ENCODE peak calls at places on chromosomes 3 and 15, in four cellular contexts. One of them, this sample, is unnamed.

GRCh38 chr15:65416845-65417416 is 5.8 kb downstream of the IGDCC4 start:
- DNase-seq in lower lobe of right lung: no peak
- DNase-seq in adrenal gland: no peak
- DNase-seq in aorta: peak
- DNase-seq in this sample: peak

GRCh38 chr3:48949376-48949717 is 30.7 kb downstream of the ARIH2 start:
- DNase-seq in lower lobe of right lung: no peak
- DNase-seq in adrenal gland: no peak
- DNase-seq in aorta: no peak
- DNase-seq in this sample: no peak

GRCh38 chr15:81184188-81184587 is 12.5 kb upstream of the IL16 start:
- DNase-seq in lower lobe of right lung: peak
- DNase-seq in adrenal gland: no peak
- DNase-seq in aorta: no peak
- DNase-seq in this sample: no peak

GRCh38 chr15:99305761-99306505 is 54.7 kb downstream of the LRRC28 start:
- DNase-seq in lower lobe of right lung: peak
- DNase-seq in adrenal gland: no peak
- DNase-seq in aorta: peak
- DNase-seq in this sample: peak

GRCh38 chr3:140441006-140441405 is 236.9 kb upstream of the TRIM42 start:
- DNase-seq in lower lobe of right lung: no peak
- DNase-seq in adrenal gland: no peak
- DNase-seq in aorta: peak
- DNase-seq in this sample: no peak

GRCh38 chr3:632571-633170 is 436.1 kb downstream of the CHL1 start:
- DNase-seq in lower lobe of right lung: no peak
- DNase-seq in adrenal gland: peak
- DNase-seq in aorta: peak
- DNase-seq in this sample: peak

GRCh38 chr15:40087991-40088928 is 20.4 kb downstream of the BMF start:
- DNase-seq in lower lobe of right lung: no peak
- DNase-seq in adrenal gland: peak
- DNase-seq in aorta: peak
- DNase-seq in this sample: peak

GRCh38 chr3:141546586-141546985 is 59.8 kb downstream of the RASA2 start:
- DNase-seq in lower lobe of right lung: no peak
- DNase-seq in adrenal gland: no peak
- DNase-seq in aorta: no peak
- DNase-seq in this sample: no peak

GRCh38 chr3:47512416-47513124 is 942 bp downstream of the ELP6 start:
- DNase-seq in lower lobe of right lung: no peak
- DNase-seq in adrenal gland: peak
- DNase-seq in aorta: peak
- DNase-seq in this sample: peak

GRCh38 chr3:197231326-197231725 is 67.1 kb downstream of the DLG1 start:
- DNase-seq in lower lobe of right lung: no peak
- DNase-seq in adrenal gland: no peak
- DNase-seq in aorta: no peak
- DNase-seq in this sample: no peak

GRCh38 chr3:150308481-150308918 is 99.6 kb upstream of the TSC22D2 start:
- DNase-seq in lower lobe of right lung: no peak
- DNase-seq in adrenal gland: no peak
- DNase-seq in aorta: no peak
- DNase-seq in this sample: no peak

GRCh38 chr15:70324001-70324974 is 226.6 kb upstream of the TLE3 start:
- DNase-seq in lower lobe of right lung: no peak
- DNase-seq in adrenal gland: no peak
- DNase-seq in aorta: no peak
- DNase-seq in this sample: no peak

GRCh38 chr15:101652783-101653430 is 726 bp upstream of the TM2D3 start:
- DNase-seq in lower lobe of right lung: no peak
- DNase-seq in adrenal gland: no peak
- DNase-seq in aorta: no peak
- DNase-seq in this sample: no peak

GRCh38 chr15:51076898-51077564 is 17.7 kb downstream of the TNFAIP8L3 start:
- DNase-seq in lower lobe of right lung: peak
- DNase-seq in adrenal gland: peak
- DNase-seq in aorta: peak
- DNase-seq in this sample: peak